ENCODE peak calls at places on chromosomes 12 and 14, in four cellular contexts. One of them, this sample, is unnamed.

GRCh38 chr14:54450535-54450934 is 9.4 kb upstream of the CNIH1 start:
- DNase-seq in A549: no peak
- DNase-seq in HepG2: no peak
- DNase-seq in K562: no peak
- DNase-seq in this sample: no peak

GRCh38 chr14:98915625-98916024 is 356.4 kb downstream of the BCL11B start:
- DNase-seq in A549: no peak
- DNase-seq in HepG2: no peak
- DNase-seq in K562: no peak
- DNase-seq in this sample: no peak

GRCh38 chr12:82438356-82438755 is 80.0 kb downstream of the METTL25 start:
- DNase-seq in A549: no peak
- DNase-seq in HepG2: no peak
- DNase-seq in K562: no peak
- DNase-seq in this sample: no peak

GRCh38 chr14:57405562-57405961 is 15.2 kb downstream of the NAA30 start:
- DNase-seq in A549: no peak
- DNase-seq in HepG2: no peak
- DNase-seq in K562: no peak
- DNase-seq in this sample: no peak

GRCh38 chr12:89517648-89518047 is 6.9 kb downstream of the GALNT4 start:
- DNase-seq in A549: no peak
- DNase-seq in HepG2: no peak
- DNase-seq in K562: no peak
- DNase-seq in this sample: no peak

GRCh38 chr12:109530301-109530685 is 43.0 kb downstream of the MMAB start:
- DNase-seq in A549: no peak
- DNase-seq in HepG2: no peak
- DNase-seq in K562: no peak
- DNase-seq in this sample: no peak

GRCh38 chr14:102923920-102924486 is 1.5 kb downstream of the AMN start:
- DNase-seq in A549: no peak
- DNase-seq in HepG2: no peak
- DNase-seq in K562: no peak
- DNase-seq in this sample: no peak

GRCh38 chr14:103550451-103551337 is 11.8 kb downstream of the BAG5 start:
- DNase-seq in A549: no peak
- DNase-seq in HepG2: no peak
- DNase-seq in K562: no peak
- DNase-seq in this sample: no peak

GRCh38 chr12:53053223-53054111 is 3.6 kb downstream of the TNS2 start:
- DNase-seq in A549: no peak
- DNase-seq in HepG2: peak
- DNase-seq in K562: peak
- DNase-seq in this sample: peak

GRCh38 chr12:53052419-53053222 is 2.8 kb downstream of the TNS2 start:
- DNase-seq in A549: no peak
- DNase-seq in HepG2: no peak
- DNase-seq in K562: no peak
- DNase-seq in this sample: peak

GRCh38 chr12:53056296-53056695 is 6.4 kb downstream of the TNS2 start:
- DNase-seq in A549: no peak
- DNase-seq in HepG2: no peak
- DNase-seq in K562: no peak
- DNase-seq in this sample: no peak

GRCh38 chr12:53055471-53056266 is 5.8 kb downstream of the TNS2 start:
- DNase-seq in A549: no peak
- DNase-seq in HepG2: no peak
- DNase-seq in K562: no peak
- DNase-seq in this sample: no peak

GRCh38 chr12:53054112-53054878 is 4.4 kb downstream of the TNS2 start:
- DNase-seq in A549: peak
- DNase-seq in HepG2: peak
- DNase-seq in K562: peak
- DNase-seq in this sample: peak
- TF ChIP-seq POLR2A in A549: peak
- TF ChIP-seq POLR2A in HepG2: no peak
- TF ChIP-seq POLR2A in K562: peak
- TF ChIP-seq POLR2A in this sample: peak

GRCh38 chr14:32567543-32568384 is 238.7 kb downstream of the AKAP6 start:
- DNase-seq in A549: no peak
- DNase-seq in HepG2: no peak
- DNase-seq in K562: no peak
- DNase-seq in this sample: peak
- TF ChIP-seq JUN in A549: no peak
- TF ChIP-seq JUN in HepG2: no peak
- TF ChIP-seq JUN in K562: no peak
- TF ChIP-seq JUN in this sample: no peak

GRCh38 chr14:62614117-62614516 is 431.1 kb downstream of the KCNH5 start:
- DNase-seq in A549: no peak
- DNase-seq in HepG2: no peak
- DNase-seq in K562: no peak
- DNase-seq in this sample: no peak
- TF ChIP-seq MYC in A549: no peak
- TF ChIP-seq MYC in HepG2: no peak
- TF ChIP-seq MYC in K562: no peak
- TF ChIP-seq MYC in this sample: no peak

DNA sequence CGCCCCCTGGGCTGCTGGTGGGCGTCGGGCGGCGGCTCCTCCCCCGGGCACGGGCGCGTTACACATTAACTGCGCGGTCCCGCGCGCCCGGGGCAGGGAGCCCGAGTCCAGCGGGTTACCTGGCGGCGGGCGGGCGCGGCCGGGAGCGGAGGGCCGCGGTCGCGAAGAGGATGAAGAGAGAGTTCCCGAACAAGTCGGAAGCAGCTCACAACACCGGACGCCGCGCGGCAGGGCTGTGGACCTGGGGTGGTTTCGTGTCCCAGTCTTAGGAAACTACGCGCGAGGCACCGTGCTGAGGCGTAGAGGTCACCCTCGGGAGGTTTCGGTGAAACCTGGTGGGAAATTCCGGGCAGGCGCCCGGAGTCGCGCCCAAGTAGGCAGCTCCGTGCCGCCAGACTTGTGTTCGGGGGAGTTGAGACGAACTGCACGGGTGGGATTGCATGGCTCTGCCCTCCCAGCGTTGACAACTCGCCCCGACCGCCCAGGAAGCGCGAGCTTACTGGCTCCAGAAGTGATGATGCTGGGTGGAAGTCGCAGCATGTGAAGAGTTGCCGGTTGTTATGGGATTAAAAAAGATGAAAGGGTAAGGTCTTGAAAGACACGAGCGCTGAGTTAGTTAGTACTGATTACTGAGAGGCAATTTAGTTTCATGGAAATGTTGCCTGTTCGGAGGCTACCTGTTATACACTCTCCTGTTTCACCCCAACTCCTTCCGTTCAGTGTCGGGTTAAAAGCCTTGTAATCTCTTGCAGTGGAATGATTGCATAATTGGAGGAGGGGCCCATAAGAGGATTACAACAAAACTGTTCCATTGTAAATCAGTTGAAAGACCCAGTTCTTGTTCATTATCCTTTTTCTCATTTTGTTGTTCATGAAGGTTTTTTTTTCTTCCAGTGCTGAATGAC is 879 bp downstream of the RAB3IP start:
- DNase-seq in A549: peak
- DNase-seq in HepG2: peak
- DNase-seq in K562: no peak
- DNase-seq in this sample: peak
- TF ChIP-seq POLR2A in A549: no peak
- TF ChIP-seq POLR2A in HepG2: no peak
- TF ChIP-seq POLR2A in K562: no peak
- TF ChIP-seq POLR2A in this sample: no peak

GRCh38 chr12:81212996-81213696 is 135.3 kb downstream of the ACSS3 start:
- DNase-seq in A549: no peak
- DNase-seq in HepG2: no peak
- DNase-seq in K562: no peak
- DNase-seq in this sample: no peak
- TF ChIP-seq JUN in A549: no peak
- TF ChIP-seq JUN in HepG2: no peak
- TF ChIP-seq JUN in K562: no peak
- TF ChIP-seq JUN in this sample: no peak

GRCh38 chr14:36553650-36554260 is 28.7 kb downstream of the NKX2-8 start:
- DNase-seq in A549: peak
- DNase-seq in HepG2: peak
- DNase-seq in K562: peak
- DNase-seq in this sample: peak
- TF ChIP-seq MYC in A549: no peak
- TF ChIP-seq MYC in HepG2: no peak
- TF ChIP-seq MYC in K562: no peak
- TF ChIP-seq MYC in this sample: no peak

This sample was measured in endothelial cell of umbilical vein.